ENCODE peak calls at places on chromosomes 5 and 9, in four cellular contexts. One of them, this sample, is unnamed.

GRCh38 chr5:53037141-53037859 is 48.1 kb downstream of the ITGA2 start:
- DNase-seq in K562: no peak
- DNase-seq in HepG2: no peak
- DNase-seq in HEK293T: no peak
- DNase-seq in this sample: no peak

GRCh38 chr9:79430599-79430998 is 141.2 kb upstream of the TLE4 start:
- DNase-seq in HEK293T: no peak
- DNase-seq in HepG2: no peak
- DNase-seq in K562: no peak
- DNase-seq in this sample: no peak

GRCh38 chr5:89313044-89313443 is 430.1 kb upstream of the MEF2C start:
- DNase-seq in HepG2: no peak
- DNase-seq in HEK293T: no peak
- DNase-seq in K562: no peak
- DNase-seq in this sample: no peak

GRCh38 chr9:136621019-136621733 is 41.5 kb upstream of the EGFL7 start:
- DNase-seq in K562: no peak
- DNase-seq in HepG2: no peak
- DNase-seq in HEK293T: no peak
- DNase-seq in this sample: no peak

GRCh38 chr9:71725590-71726338 is 42.5 kb downstream of the CEMIP2 start:
- DNase-seq in K562: peak; percentile 57
- DNase-seq in HepG2: peak; percentile 95
- DNase-seq in HEK293T: no peak
- DNase-seq in this sample: no peak

GRCh38 chr9:99416007-99416406 is 193.9 kb downstream of the SEC61B start:
- DNase-seq in K562: no peak
- DNase-seq in HEK293T: no peak
- DNase-seq in HepG2: no peak
- DNase-seq in this sample: peak; percentile 9

GRCh38 chr9:105359899-105360298 is 87.9 kb upstream of the FSD1L start:
- DNase-seq in HEK293T: no peak
- DNase-seq in K562: no peak
- DNase-seq in HepG2: no peak
- DNase-seq in this sample: no peak

GRCh38 chr5:79602884-79603283 is 9.4 kb upstream of the TENT2 start:
- DNase-seq in HepG2: no peak
- DNase-seq in HEK293T: no peak
- DNase-seq in K562: peak; percentile 32
- DNase-seq in this sample: no peak

GRCh38 chr5:66554211-66554610 is 42.0 kb upstream of the MAST4 start:
- DNase-seq in K562: no peak
- DNase-seq in HepG2: no peak
- DNase-seq in HEK293T: no peak
- DNase-seq in this sample: peak; percentile 72

GRCh38 chr5:116810937-116811336 is 236.3 kb upstream of the SEMA6A start:
- DNase-seq in HEK293T: no peak
- DNase-seq in HepG2: peak; percentile 25
- DNase-seq in K562: no peak
- DNase-seq in this sample: no peak

DNA sequence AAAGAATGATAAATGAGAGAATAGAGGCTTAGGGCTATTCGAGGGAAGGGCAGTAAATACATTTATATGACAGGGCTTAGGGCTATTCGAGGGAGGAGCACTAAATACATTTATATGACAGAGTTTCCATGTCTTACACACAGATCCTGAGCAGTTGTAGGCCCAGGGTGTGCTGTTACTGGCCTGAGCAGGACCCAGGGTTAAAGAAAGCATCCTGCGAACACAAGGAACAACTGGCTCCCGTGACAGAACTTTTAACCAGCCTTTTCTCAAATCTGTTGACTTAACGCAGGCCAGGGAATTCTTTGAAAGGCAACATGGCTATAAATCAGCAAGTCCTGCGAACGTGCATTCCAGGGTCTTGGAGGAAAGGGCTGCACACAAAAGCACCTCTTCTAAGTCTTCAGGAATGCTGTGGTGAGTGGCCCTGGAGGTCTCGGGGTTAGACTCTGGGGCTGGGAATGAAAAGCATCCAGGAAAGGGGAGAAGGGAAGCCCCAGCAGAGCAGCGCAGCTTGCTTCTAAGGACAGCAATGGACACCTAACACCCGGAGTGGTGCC is 45.2 kb upstream of the ANKRD55 start:
- DNase-seq in K562: no peak
- DNase-seq in HEK293T: no peak
- DNase-seq in HepG2: no peak
- DNase-seq in this sample: no peak
- TF ChIP-seq TARDBP in K562: no peak
- TF ChIP-seq TARDBP in HEK293T: no peak
- TF ChIP-seq TARDBP in HepG2: no peak
- TF ChIP-seq TARDBP in this sample: no peak

GRCh38 chr5:17317499-17317898 is 100.1 kb downstream of the BASP1 start:
- DNase-seq in HEK293T: no peak
- DNase-seq in HepG2: no peak
- DNase-seq in K562: no peak
- DNase-seq in this sample: peak; percentile 25

GRCh38 chr5:17316973-17317459 is 99.6 kb downstream of the BASP1 start:
- DNase-seq in HepG2: no peak
- DNase-seq in HEK293T: no peak
- DNase-seq in K562: no peak
- DNase-seq in this sample: peak; percentile 82

GRCh38 chr5:17315710-17316221 is 98.3 kb downstream of the BASP1 start:
- DNase-seq in HepG2: no peak
- DNase-seq in K562: peak; percentile 3
- DNase-seq in HEK293T: no peak
- DNase-seq in this sample: no peak

GRCh38 chr5:17312358-17312757 is 94.9 kb downstream of the BASP1 start:
- DNase-seq in K562: no peak
- DNase-seq in HEK293T: no peak
- DNase-seq in HepG2: no peak
- DNase-seq in this sample: no peak

DNA sequence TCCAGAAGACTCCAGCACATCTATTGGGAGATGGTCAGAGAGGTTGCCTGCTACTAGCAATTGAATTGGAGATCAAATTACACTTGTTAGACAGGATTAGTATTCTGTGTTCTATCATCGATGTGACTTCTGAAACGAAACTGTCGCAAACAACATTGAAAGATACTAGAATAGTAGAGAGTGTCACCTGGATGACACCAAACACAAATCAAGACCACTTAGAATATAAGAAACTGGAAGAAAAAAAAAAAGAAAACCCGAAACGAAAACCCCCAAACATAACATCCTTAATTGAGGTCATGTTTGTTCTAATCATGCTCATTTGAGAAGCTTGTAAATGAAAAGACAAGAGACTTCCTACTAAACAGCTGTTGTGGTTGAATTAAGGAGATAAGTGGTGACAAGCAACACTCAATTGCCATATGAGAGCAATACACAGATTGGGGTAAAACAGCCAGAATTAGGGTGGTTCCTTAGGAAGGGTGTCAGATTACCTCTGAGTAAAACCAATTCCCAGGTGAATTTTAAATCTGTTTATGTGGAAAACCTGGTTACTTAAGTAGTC is 97.6 kb downstream of the BASP1 start:
- DNase-seq in K562: no peak
- DNase-seq in HepG2: no peak
- DNase-seq in HEK293T: no peak
- DNase-seq in this sample: peak; percentile 28
- TF ChIP-seq TARDBP in K562: no peak
- TF ChIP-seq TARDBP in HepG2: no peak
- TF ChIP-seq TARDBP in HEK293T: no peak
- TF ChIP-seq TARDBP in this sample: no peak

GRCh38 chr5:72035831-72036230 is 71.4 kb upstream of the MAP1B start:
- DNase-seq in K562: no peak
- DNase-seq in HepG2: no peak
- DNase-seq in HEK293T: no peak
- DNase-seq in this sample: no peak

GRCh38 chr5:72034710-72035109 is 72.6 kb upstream of the MAP1B start:
- DNase-seq in HepG2: no peak
- DNase-seq in K562: no peak
- DNase-seq in HEK293T: no peak
- DNase-seq in this sample: no peak

GRCh38 chr5:72032769-72033168 is 74.5 kb upstream of the MAP1B start:
- DNase-seq in HEK293T: no peak
- DNase-seq in K562: no peak
- DNase-seq in HepG2: no peak
- DNase-seq in this sample: no peak

GRCh38 chr5:72040513-72040912 is 66.8 kb upstream of the MAP1B start:
- DNase-seq in K562: no peak
- DNase-seq in HEK293T: no peak
- DNase-seq in HepG2: no peak
- DNase-seq in this sample: no peak

GRCh38 chr5:72036951-72037350 is 70.3 kb upstream of the MAP1B start:
- DNase-seq in K562: no peak
- DNase-seq in HEK293T: no peak
- DNase-seq in HepG2: no peak
- DNase-seq in this sample: no peak
- TF ChIP-seq TARDBP in K562: no peak
- TF ChIP-seq TARDBP in HEK293T: no peak
- TF ChIP-seq TARDBP in HepG2: no peak
- TF ChIP-seq TARDBP in this sample: no peak

DNA sequence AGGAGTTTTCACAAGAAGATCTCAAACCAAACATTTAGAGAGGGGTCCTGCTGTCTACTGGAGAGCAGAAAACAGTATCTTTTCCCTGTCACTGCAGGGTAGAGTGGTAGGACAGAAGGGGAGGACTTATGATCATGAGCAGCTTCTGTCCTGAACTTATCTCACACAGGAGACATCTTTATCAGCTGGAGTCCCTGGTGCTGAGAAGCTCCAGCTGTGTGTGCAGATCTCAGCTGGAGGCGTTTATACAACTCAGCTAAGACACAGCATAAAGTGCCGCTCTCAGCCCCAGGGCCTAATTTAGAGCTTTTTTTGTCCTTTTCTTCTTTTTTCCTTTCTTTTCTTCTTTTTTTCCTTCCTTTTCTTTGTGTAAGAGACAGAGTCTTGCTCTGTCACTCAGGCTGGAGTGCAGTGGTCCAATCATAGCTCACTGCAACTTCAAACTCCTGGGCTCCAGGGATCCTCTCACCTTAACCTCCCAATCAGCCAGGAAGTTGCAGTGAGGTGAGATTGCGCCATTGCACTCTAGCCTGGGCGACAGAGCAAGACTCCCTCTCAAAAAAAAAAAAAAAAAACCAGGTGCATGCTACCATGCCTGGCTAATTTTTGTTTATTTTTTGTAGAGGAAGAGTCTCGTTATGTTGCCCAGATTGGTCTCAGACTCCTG is 31.9 kb downstream of the CCDC125 start:
- DNase-seq in HEK293T: no peak
- DNase-seq in HepG2: no peak
- DNase-seq in K562: peak; percentile 87
- DNase-seq in this sample: no peak
- TF ChIP-seq TARDBP in HEK293T: no peak
- TF ChIP-seq TARDBP in HepG2: no peak
- TF ChIP-seq TARDBP in K562: no peak
- TF ChIP-seq TARDBP in this sample: no peak

This sample was measured in GM12878.